ENCODE peak calls at places on chromosomes 5 and 9, in nine cellular contexts. S is WTC11, A is H1, O is A549, G is HCT116, U is K562, P is endothelial cell of umbilical vein, J is HepG2, C is GM12878. F is an unnamed sample.

GRCh38 chr5:135112008-135112670 is 78.1 kb upstream of the PITX1 start:
- DNase-seq in S (no peak), A (no peak), O (no peak), G (no peak), U (no peak), P (no peak), J (no peak), C (no peak), F (peak)

GRCh38 chr9:89606567-89607311 is 1.9 kb downstream of the GADD45G start:
- DNase-seq in S (peak), A (no peak), O (no peak), G (no peak), U (peak), P (peak), J (no peak), C (no peak), F (peak)

GRCh38 chr9:96293481-96293880 is 8.5 kb downstream of the HSD17B3 start:
- DNase-seq in S (no peak), A (no peak), O (no peak), G (peak), U (no peak), P (peak), J (no peak), C (no peak), F (no peak)

GRCh38 chr9:88645869-88646204 is 110.9 kb downstream of the NXNL2 start:
- DNase-seq in S (no peak), A (no peak), O (no peak), G (no peak), U (no peak), P (no peak), J (no peak), C (no peak), F (no peak)

GRCh38 chr9:133710661-133711427 is 27.3 kb downstream of the SARDH start:
- DNase-seq in S (peak), A (no peak), O (no peak), G (no peak), U (no peak), P (no peak), J (no peak), C (no peak), F (no peak)

GRCh38 chr9:136488247-136489214 is 5.7 kb upstream of the SEC16A start:
- DNase-seq in S (peak), A (peak), O (peak), G (no peak), U (peak), P (peak), J (no peak), C (no peak), F (peak)

GRCh38 chr5:157265714-157266285 is at the start of gene CYFIP2:
- DNase-seq in S (peak), A (no peak), O (peak), G (no peak), U (peak), P (peak), J (no peak), C (no peak), F (peak)

GRCh38 chr9:132160802-132161742 is 786 bp upstream of the NTNG2 start:
- DNase-seq in S (no peak), A (no peak), O (peak), G (no peak), U (no peak), P (peak), J (no peak), C (no peak), F (peak)

GRCh38 chr5:156367602-156368001 is 40.6 kb downstream of the SGCD start:
- DNase-seq in S (no peak), A (no peak), O (no peak), G (no peak), U (no peak), P (no peak), J (peak), C (no peak), F (peak)

GRCh38 chr9:83155733-83156132 is 92.8 kb upstream of the RASEF start:
- DNase-seq in S (no peak), A (no peak), O (no peak), G (no peak), U (no peak), P (no peak), J (no peak), C (no peak), F (no peak)

GRCh38 chr9:107276966-107277710 is 5.9 kb upstream of the RAD23B start:
- DNase-seq in S (no peak), A (no peak), O (no peak), G (no peak), U (no peak), P (no peak), J (no peak), C (no peak), F (no peak)

GRCh38 chr5:178387061-178387855 is 154.7 kb upstream of the PHYKPL start:
- DNase-seq in S (peak), A (no peak), O (no peak), G (no peak), U (no peak), P (no peak), J (no peak), C (no peak), F (no peak)

GRCh38 chr9:125700791-125701190 is 6.2 kb downstream of the MAPKAP1 start:
- DNase-seq in S (peak), A (no peak), O (no peak), G (no peak), U (no peak), P (no peak), J (no peak), C (peak), F (no peak)

GRCh38 chr5:154402611-154403010 is 43.2 kb upstream of the SAP30L start:
- DNase-seq in S (no peak), A (no peak), O (no peak), G (no peak), U (no peak), P (no peak), J (no peak), C (no peak), F (no peak)

GRCh38 chr5:176798094-176798876 is 12.1 kb upstream of the UNC5A start:
- DNase-seq in S (no peak), A (no peak), O (no peak), G (no peak), U (no peak), P (no peak), J (no peak), C (no peak), F (no peak)

GRCh38 chr9:38149647-38150046 is 80.6 kb upstream of the SHB start:
- DNase-seq in S (no peak), A (no peak), O (no peak), G (no peak), U (no peak), P (no peak), J (no peak), C (no peak), F (no peak)

GRCh38 chr9:129678844-129679243 is 13.4 kb downstream of the PRRX2 start:
- DNase-seq in S (no peak), A (no peak), O (no peak), G (no peak), U (no peak), P (no peak), J (no peak), C (no peak), F (no peak)

GRCh38 chr5:113197456-113198200 is 221.0 kb downstream of the DCP2 start:
- DNase-seq in S (no peak), A (no peak), O (no peak), G (no peak), U (peak), P (no peak), J (no peak), C (no peak), F (no peak)

GRCh38 chr5:157454273-157454672 is 5.7 kb upstream of the NIPAL4 start:
- DNase-seq in S (no peak), A (peak), O (no peak), G (no peak), U (no peak), P (no peak), J (no peak), C (no peak), F (no peak)

GRCh38 chr5:111779260-111780254 is 22.6 kb upstream of the NREP start:
- DNase-seq in S (no peak), A (no peak), O (no peak), G (no peak), U (no peak), P (peak), J (no peak), C (no peak), F (no peak)

GRCh38 chr9:135664801-135665794 is 2.0 kb downstream of the LCN9 start:
- DNase-seq in S (no peak), A (peak), O (no peak), G (no peak), U (no peak), P (no peak), J (no peak), C (no peak), F (no peak)

GRCh38 chr5:103259705-103260355 is 1.3 kb downstream of the MACIR start:
- DNase-seq in S (peak), A (peak), O (no peak), G (no peak), U (peak), P (no peak), J (peak), C (no peak), F (no peak)

GRCh38 chr5:79151933-79152671 is 40.5 kb downstream of the BHMT start:
- DNase-seq in S (no peak), A (no peak), O (no peak), G (no peak), U (no peak), P (no peak), J (no peak), C (no peak), F (no peak)

GRCh38 chr5:8633259-8633658 is 764.3 kb downstream of the MTRR start:
- DNase-seq in S (no peak), A (no peak), O (no peak), G (no peak), U (no peak), P (no peak), J (no peak), C (no peak), F (no peak)

GRCh38 chr5:83924891-83925290 is 204.2 kb upstream of the HAPLN1 start:
- DNase-seq in S (no peak), A (no peak), O (no peak), G (no peak), U (no peak), P (peak), J (no peak), C (no peak), F (no peak)

GRCh38 chr5:133372306-133373008 is 239.9 kb downstream of the FSTL4 start:
- DNase-seq in S (no peak), A (no peak), O (no peak), G (no peak), U (no peak), P (no peak), J (no peak), C (no peak), F (no peak)

GRCh38 chr5:124790261-124790894 is 43.9 kb upstream of the ZNF608 start:
- DNase-seq in S (no peak), A (no peak), O (peak), G (no peak), U (no peak), P (peak), J (no peak), C (no peak), F (no peak)

GRCh38 chr5:140648132-140648432 is 453 bp downstream of the IK start:
- DNase-seq in S (no peak), A (no peak), O (no peak), G (no peak), U (no peak), P (no peak), J (no peak), C (no peak), F (no peak)
- TF ChIP-seq MAX in S (no peak), A (no peak), O (no peak), G (no peak), U (no peak), P (no peak), J (no peak), C (no peak), F (no peak)

DNA sequence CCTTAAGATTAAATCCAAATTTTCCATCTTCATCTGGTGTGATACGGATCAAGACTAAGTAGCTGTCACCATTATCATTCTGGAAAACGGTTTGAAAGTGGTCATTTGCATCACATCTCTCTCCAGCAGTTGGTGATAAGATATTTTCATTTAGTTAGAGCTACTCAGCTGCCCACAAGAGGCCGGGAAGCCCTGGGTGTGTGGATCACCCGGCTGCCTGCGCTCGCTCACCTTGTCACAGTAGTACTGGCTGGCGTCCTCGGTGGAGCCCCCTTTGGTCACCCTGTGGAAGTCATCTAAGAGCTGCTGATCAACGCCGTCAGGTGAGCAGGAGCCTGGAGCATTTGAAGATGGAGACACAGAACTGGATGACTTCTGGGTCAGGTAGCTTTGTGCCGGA is 88.1 kb downstream of the PTPN3 start:
- DNase-seq in S (peak), A (peak), O (peak), G (no peak), U (peak), P (no peak), J (no peak), C (no peak), F (no peak)
- TF ChIP-seq MAX in S (no peak), A (no peak), O (no peak), G (no peak), U (no peak), P (no peak), J (no peak), C (no peak), F (no peak)

DNA sequence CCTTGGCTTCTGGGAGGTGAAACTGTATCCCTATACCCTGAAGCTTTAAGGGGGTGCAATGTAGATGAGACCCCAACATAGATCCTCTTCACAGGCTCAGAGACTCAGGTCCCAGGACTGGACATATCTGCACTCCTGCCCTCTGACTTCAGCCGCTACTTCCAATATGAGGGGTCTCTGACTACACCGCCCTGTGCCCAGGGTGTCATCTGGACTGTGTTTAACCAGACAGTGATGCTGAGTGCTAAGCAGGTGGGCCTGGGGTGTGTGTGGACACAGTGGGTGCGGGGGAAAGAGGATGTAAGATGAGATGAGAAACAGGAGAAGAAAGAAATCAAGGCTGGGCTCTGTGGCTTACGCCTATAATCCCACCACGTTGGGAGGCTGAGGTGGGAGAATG is 5.4 kb downstream of the CA9 start:
- DNase-seq in S (no peak), A (no peak), O (no peak), G (no peak), U (no peak), P (no peak), J (no peak), C (no peak), F (no peak)
- TF ChIP-seq MAX in S (no peak), A (no peak), O (no peak), G (no peak), U (no peak), P (no peak), J (no peak), C (no peak), F (no peak)

GRCh38 chr9:93573204-93573828 is 3.1 kb upstream of the PHF2 start:
- DNase-seq in S (no peak), A (no peak), O (no peak), G (no peak), U (no peak), P (no peak), J (no peak), C (no peak), F (no peak)

GRCh38 chr9:93575706-93576295 is 583 bp upstream of the PHF2 start:
- DNase-seq in S (no peak), A (peak), O (peak), G (no peak), U (peak), P (peak), J (no peak), C (no peak), F (peak)

GRCh38 chr9:93574900-93575705 is 1.3 kb upstream of the PHF2 start:
- DNase-seq in S (no peak), A (no peak), O (no peak), G (no peak), U (no peak), P (no peak), J (no peak), C (no peak), F (no peak)

GRCh38 chr9:93572636-93573035 is 3.7 kb upstream of the PHF2 start:
- DNase-seq in S (no peak), A (no peak), O (no peak), G (no peak), U (no peak), P (no peak), J (no peak), C (no peak), F (no peak)

DNA sequence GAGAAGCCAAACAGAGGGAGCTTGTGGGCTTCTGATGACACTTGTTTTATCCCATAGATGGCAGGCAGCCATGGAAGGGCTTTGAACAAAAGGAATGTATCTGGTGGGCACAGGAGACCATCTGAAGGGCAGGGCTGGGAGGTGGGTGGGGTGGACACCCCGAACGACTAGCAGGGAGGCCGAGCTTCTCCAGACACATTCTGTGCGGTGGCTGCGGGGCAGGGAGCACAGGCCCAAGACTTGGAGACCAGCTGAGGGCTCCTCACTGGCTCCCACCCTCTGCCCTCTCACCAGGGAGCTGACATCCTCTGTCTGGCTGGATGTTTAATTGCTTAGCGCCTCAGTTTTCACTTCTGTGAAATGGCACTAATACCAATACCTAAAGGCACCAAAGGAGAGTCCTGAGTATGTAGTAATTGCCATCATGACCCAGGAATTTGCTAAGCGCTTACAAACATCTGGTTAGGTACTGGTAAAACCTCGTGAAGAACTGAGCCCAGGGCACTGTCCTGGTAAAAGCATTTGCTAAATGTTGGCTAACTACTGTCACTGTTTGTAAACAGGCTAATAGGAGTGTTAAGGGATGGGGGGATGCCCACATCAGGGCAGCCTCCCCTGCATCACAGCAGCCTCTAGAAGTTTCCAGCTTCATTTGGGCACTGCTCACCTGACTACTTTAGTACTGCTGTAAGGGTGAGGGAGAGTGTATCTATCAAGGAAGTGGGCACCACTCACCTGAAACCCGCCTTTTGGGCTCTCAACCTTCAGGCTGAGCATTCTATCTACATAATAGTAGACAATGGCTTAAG is 2.1 kb upstream of the PHF2 start:
- DNase-seq in S (no peak), A (no peak), O (no peak), G (no peak), U (no peak), P (no peak), J (no peak), C (no peak), F (no peak)
- TF ChIP-seq MAX in S (no peak), A (no peak), O (no peak), G (no peak), U (no peak), P (no peak), J (no peak), C (no peak), F (no peak)